ENCODE peak calls at places on chromosome 16, in six cellular contexts. W is heart left ventricle, X is tibial nerve, F is right cardiac atrium, J is RWPE2, Q is gastrocnemius medialis. M is an unnamed sample.

GRCh38 chr16:65572156-65572555 is 450.3 kb upstream of the CDH11 start:
- DNase-seq in F (no peak), Q (no peak), W (no peak), J (no peak), X (no peak), M (no peak)

GRCh38 chr16:17450291-17450690 is 20.5 kb downstream of the XYLT1 start:
- DNase-seq in F (no peak), X (no peak), J (no peak), W (no peak), Q (no peak), M (no peak)

GRCh38 chr16:84308120-84308519 is 13.4 kb downstream of the WFDC1 start:
- DNase-seq in F (peak; percentile 71), X (no peak), Q (no peak), J (no peak), W (peak; percentile 28), M (peak; percentile 82)

GRCh38 chr16:1287982-1288670 is 21.3 kb upstream of the UBE2I start:
- DNase-seq in F (peak; percentile 54), W (no peak), Q (no peak), X (no peak), J (peak; percentile 61), M (no peak)

GRCh38 chr16:22078656-22079055 is 13.7 kb upstream of the VWA3A start:
- DNase-seq in W (no peak), F (no peak), Q (no peak), J (no peak), X (no peak), M (no peak)

GRCh38 chr16:82738699-82739098 is 111.9 kb downstream of the CDH13 start:
- DNase-seq in X (no peak), Q (no peak), F (no peak), W (peak; percentile 28), J (no peak), M (no peak)

GRCh38 chr16:73886378-73886777 is 410.2 kb upstream of the PSMD7 start:
- DNase-seq in Q (no peak), W (no peak), J (no peak), F (no peak), X (no peak), M (no peak)

GRCh38 chr16:89232107-89232506 is 14.6 kb downstream of the ZNF778 start:
- DNase-seq in W (no peak), J (no peak), Q (no peak), F (no peak), X (no peak), M (no peak)

GRCh38 chr16:87062569-87063442 is 254.4 kb downstream of the C16orf95 start:
- DNase-seq in W (peak; percentile 66), F (peak; percentile 88), X (peak; percentile 87), Q (no peak), J (no peak), M (peak; percentile 49)

GRCh38 chr16:88522276-88522949 is 47.8 kb upstream of the ZC3H18 start:
- DNase-seq in F (peak; percentile 46), X (no peak), J (no peak), W (no peak), Q (no peak), M (no peak)

GRCh38 chr16:59632266-59632855 is 898.2 kb upstream of the GOT2 start:
- DNase-seq in J (no peak), F (no peak), Q (no peak), W (no peak), X (no peak), M (no peak)

GRCh38 chr16:24972608-24973220 is 42.5 kb downstream of the ARHGAP17 start:
- DNase-seq in W (no peak), Q (no peak), F (no peak), X (no peak), J (no peak), M (no peak)

GRCh38 chr16:31052131-31052530 is 18.8 kb downstream of the STX4 start:
- DNase-seq in W (no peak), J (peak; percentile 80), F (no peak), X (peak; percentile 54), Q (no peak), M (no peak)

GRCh38 chr16:68273459-68273858 is 9.1 kb downstream of the SLC7A6 start:
- DNase-seq in X (no peak), Q (no peak), F (no peak), W (no peak), J (no peak), M (no peak)

GRCh38 chr16:68276223-68276622 is 11.9 kb downstream of the SLC7A6 start:
- DNase-seq in J (no peak), X (no peak), W (no peak), F (no peak), Q (no peak), M (no peak)

GRCh38 chr16:68275611-68276191 is 11.4 kb downstream of the SLC7A6 start:
- DNase-seq in W (no peak), J (no peak), X (no peak), F (no peak), Q (no peak), M (no peak)

GRCh38 chr16:68273896-68274295 is 9.6 kb downstream of the SLC7A6 start:
- DNase-seq in Q (no peak), F (no peak), J (no peak), X (no peak), W (no peak), M (no peak)

GRCh38 chr16:68274441-68274840 is 10.1 kb downstream of the SLC7A6 start:
- DNase-seq in Q (peak; percentile 43), W (no peak), X (no peak), F (no peak), J (no peak), M (no peak)
- H3K4me1 ChIP-seq in Q (peaks cover 71% of the 10 kb centered on the region), W (peaks cover 10% of the 10 kb centered on the region), X (peaks cover 5% of the 10 kb centered on the region), F (peaks cover 19% of the 10 kb centered on the region), J (peaks cover 23% of the 10 kb centered on the region), M (no peaks in the 10 kb centered on the region)

GRCh38 chr16:85835956-85836705 is 36.6 kb downstream of the COX4I1 start:
- DNase-seq in F (no peak), Q (no peak), X (no peak), W (no peak), J (no peak), M (no peak)

GRCh38 chr16:85832578-85833539 is 33.4 kb downstream of the COX4I1 start:
- DNase-seq in X (no peak), W (no peak), F (no peak), J (no peak), Q (no peak), M (no peak)

GRCh38 chr16:85834741-85835140 is 35.2 kb downstream of the COX4I1 start:
- DNase-seq in F (no peak), Q (no peak), W (no peak), J (no peak), X (no peak), M (no peak)

GRCh38 chr16:85835227-85835751 is 35.8 kb downstream of the COX4I1 start:
- DNase-seq in W (no peak), F (no peak), J (no peak), Q (no peak), X (no peak), M (no peak)

DNA sequence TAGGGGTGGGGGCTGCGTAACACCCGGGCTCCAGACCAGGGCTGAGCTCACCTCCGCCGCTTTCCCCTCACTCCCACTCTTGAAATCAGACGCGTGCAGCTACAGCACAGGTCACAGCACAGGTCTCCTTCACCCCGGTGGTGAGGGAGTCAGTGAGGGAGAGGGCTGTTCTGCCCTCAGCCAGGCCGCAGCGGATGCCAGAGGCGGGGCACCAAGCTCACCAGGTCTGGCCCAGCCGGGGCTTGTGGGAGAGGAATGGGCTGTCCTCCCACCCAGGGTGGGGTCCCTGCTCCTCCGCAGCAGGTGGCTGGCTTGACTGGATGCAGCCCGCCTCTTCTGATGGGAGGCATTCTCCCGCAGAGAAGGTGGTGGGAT is 34.0 kb downstream of the COX4I1 start:
- DNase-seq in Q (no peak), W (no peak), X (no peak), F (no peak), J (no peak), M (no peak)
- H3K4me3 ChIP-seq in Q (no peak overlapping the region), W (no peak overlapping the region), X (no peak overlapping the region), F (no peak overlapping the region), J (no peak overlapping the region), M (no peak overlapping the region)

GRCh38 chr16:3866703-3867431 is 13.6 kb downstream of the CREBBP start:
- DNase-seq in F (no peak), Q (no peak), J (no peak), W (no peak), X (no peak), M (no peak)
- H3K4me1 ChIP-seq in F (peaks cover 30% of the 10 kb centered on the region), Q (peaks cover 98% of the 10 kb centered on the region), J (peaks cover 21% of the 10 kb centered on the region), W (peaks cover 46% of the 10 kb centered on the region), X (peaks cover 66% of the 10 kb centered on the region), M (peaks cover 43% of the 10 kb centered on the region)

DNA sequence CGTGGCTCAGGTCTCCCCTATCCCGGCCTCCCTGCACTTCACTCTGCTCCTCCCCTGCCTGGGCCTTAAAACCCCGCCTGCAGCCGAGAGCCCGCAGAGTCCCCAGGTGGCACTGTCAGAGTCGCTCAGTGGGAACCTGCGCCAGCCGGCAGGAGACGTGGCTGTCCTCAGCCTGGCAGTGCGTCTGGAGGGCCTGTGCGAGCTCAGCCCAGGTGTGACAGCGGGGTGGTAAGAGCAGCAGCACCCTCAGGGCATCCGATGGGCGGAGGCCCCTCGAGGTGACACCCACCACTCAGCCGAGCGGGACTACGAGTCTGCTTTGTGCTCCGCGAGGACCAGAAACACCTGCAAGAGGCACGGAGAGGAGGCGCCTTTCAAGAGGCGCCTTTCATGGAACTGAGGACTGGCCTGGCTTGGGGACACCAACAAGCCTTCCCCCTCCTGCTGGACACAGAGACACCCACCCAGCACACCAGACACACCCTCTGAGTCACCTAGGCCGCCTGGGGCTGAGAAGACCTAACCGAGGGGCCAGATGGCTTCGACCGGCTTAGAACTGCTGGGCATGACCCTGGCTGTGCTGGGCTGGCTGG is at the start of gene CLDN9:
- DNase-seq in W (no peak), F (no peak), X (no peak), Q (no peak), J (no peak), M (no peak)
- H3K4me3 ChIP-seq in W (no peak within 1 kb of the TSS), F (no peak within 1 kb of the TSS), X (no peak within 1 kb of the TSS), Q (no peak within 1 kb of the TSS), J (no peak within 1 kb of the TSS), M (no peak within 1 kb of the TSS)

DNA sequence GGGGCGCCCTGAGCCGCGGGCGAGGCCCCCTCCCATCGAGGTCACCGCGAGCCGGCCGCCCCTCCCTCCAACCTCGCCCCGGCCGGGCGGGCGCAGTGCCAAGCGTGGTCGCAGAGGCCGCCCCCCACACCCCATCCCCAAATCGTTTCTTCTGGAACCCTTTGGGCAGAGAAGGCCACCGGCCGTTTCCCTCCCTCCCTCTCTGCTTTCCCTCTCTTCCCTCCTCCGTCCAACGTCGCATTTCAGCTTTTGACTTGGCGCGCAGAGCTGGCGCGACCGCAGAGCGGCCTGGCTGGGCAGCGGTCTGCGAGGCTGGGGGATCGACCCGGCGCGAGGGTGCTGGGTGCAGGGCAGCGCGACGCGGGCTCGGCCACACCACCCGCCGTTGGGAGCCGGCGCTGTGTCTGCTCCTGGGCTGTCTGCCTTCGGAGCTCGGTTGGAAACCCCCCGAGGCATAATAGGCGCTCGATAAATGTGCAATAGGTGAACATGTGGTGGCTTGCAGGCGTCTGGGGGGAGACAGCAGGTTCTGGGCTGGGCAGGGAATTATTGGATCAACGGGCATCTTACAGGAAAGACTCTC is 2.9 kb upstream of the NTN3 start:
- DNase-seq in X (no peak), W (no peak), F (peak; percentile 75), J (no peak), Q (no peak), M (peak; percentile 51)
- H3K4me1 ChIP-seq in X (peaks cover 32% of the 10 kb centered on the region), W (peaks cover 21% of the 10 kb centered on the region), F (peaks cover 3% of the 10 kb centered on the region), J (no peaks in the 10 kb centered on the region), Q (peaks cover 34% of the 10 kb centered on the region), M (peaks cover 28% of the 10 kb centered on the region)